ENCODE peak calls at places on chromosomes 4 and X, in ten cellular contexts. F is HuH-7.5; L is iris pigment epithelial cell; Y is right cardiac atrium; V is hepatic stellate cell; N is NAMALWA; C is effector memory CD8-positive, alpha-beta T cell; X is Caco-2; E is endothelial cell; U is T-helper 2 cell. R is an unnamed sample.

GRCh38 chrX:24506082-24506481 is 41.0 kb downstream of the PDK3 start:
- DNase-seq in F (no peak), L (peak), Y (no peak), V (no peak), N (no peak), C (no peak), X (peak), E (no peak), U (no peak), R (no peak)

GRCh38 chrX:135087867-135088266 is 32.5 kb downstream of the ETDB start:
- DNase-seq in F (no peak), L (no peak), Y (no peak), V (no peak), N (no peak), C (no peak), X (no peak), E (no peak), U (no peak), R (no peak)

GRCh38 chr4:114890773-114891172 is 222.6 kb downstream of the NDST4 start:
- DNase-seq in F (no peak), L (peak), Y (no peak), V (no peak), N (no peak), C (no peak), X (no peak), E (no peak), U (no peak), R (no peak)

GRCh38 chrX:148492057-148492456 is 8.4 kb upstream of the AFF2 start:
- DNase-seq in F (no peak), L (no peak), Y (no peak), V (no peak), N (no peak), C (no peak), X (no peak), E (no peak), U (no peak), R (no peak)

GRCh38 chrX:22666441-22666840 is 333.3 kb upstream of the DDX53 start:
- DNase-seq in F (no peak), L (peak), Y (peak), V (no peak), N (peak), C (no peak), X (no peak), E (peak), U (no peak), R (no peak)

GRCh38 chrX:11367609-11368430 is 74.6 kb downstream of the AMELX start:
- DNase-seq in F (no peak), L (peak), Y (no peak), V (no peak), N (no peak), C (no peak), X (no peak), E (peak), U (no peak), R (peak)

GRCh38 chr4:77449162-77449561 is 156.5 kb upstream of the CXCL13 start:
- DNase-seq in F (no peak), L (no peak), Y (no peak), V (no peak), N (no peak), C (no peak), X (no peak), E (no peak), U (no peak), R (no peak)

GRCh38 chr4:153345011-153345981 is 808 bp downstream of the MND1 start:
- DNase-seq in F (peak), L (peak), Y (peak), V (peak), N (peak), C (peak), X (peak), E (peak), U (peak), R (no peak)

GRCh38 chrX:46922601-46923000 is 10.4 kb downstream of the JADE3 start:
- DNase-seq in F (no peak), L (no peak), Y (no peak), V (no peak), N (no peak), C (no peak), X (no peak), E (no peak), U (no peak), R (no peak)

GRCh38 chr4:159142985-159143384 is 40.1 kb downstream of the RAPGEF2 start:
- DNase-seq in F (no peak), L (no peak), Y (no peak), V (no peak), N (no peak), C (no peak), X (no peak), E (no peak), U (no peak), R (no peak)

GRCh38 chr4:56786955-56787354 is 34.5 kb downstream of the SPINK2 start:
- DNase-seq in F (no peak), L (peak), Y (peak), V (peak), N (no peak), C (no peak), X (peak), E (peak), U (no peak), R (no peak)

GRCh38 chrX:50814701-50815476 is 895 bp upstream of the SHROOM4 start:
- DNase-seq in F (no peak), L (peak), Y (peak), V (no peak), N (no peak), C (no peak), X (no peak), E (no peak), U (no peak), R (no peak)

GRCh38 chr4:27121830-27122229 is 261.2 kb downstream of the STIM2 start:
- DNase-seq in F (no peak), L (no peak), Y (no peak), V (no peak), N (no peak), C (no peak), X (no peak), E (no peak), U (no peak), R (no peak)

GRCh38 chr4:61489927-61490326 is 289.8 kb downstream of the ADGRL3 start:
- DNase-seq in F (no peak), L (no peak), Y (no peak), V (no peak), N (no peak), C (no peak), X (no peak), E (no peak), U (no peak), R (no peak)

GRCh38 chrX:43940811-43941210 is 32.4 kb downstream of the NDP start:
- DNase-seq in F (no peak), L (peak), Y (no peak), V (no peak), N (no peak), C (no peak), X (no peak), E (no peak), U (no peak), R (no peak)

GRCh38 chrX:95728446-95728845 is 956.2 kb upstream of the DIAPH2 start:
- DNase-seq in F (no peak), L (no peak), Y (no peak), V (no peak), N (no peak), C (no peak), X (no peak), E (no peak), U (no peak), R (no peak)

GRCh38 chr4:172168888-172169287 is 355.7 kb downstream of the GALNTL6 start:
- DNase-seq in F (no peak), L (no peak), Y (no peak), V (peak), N (no peak), C (no peak), X (no peak), E (no peak), U (no peak), R (no peak)

GRCh38 chr4:73707918-73708577 is 32.3 kb upstream of the CXCL8 start:
- DNase-seq in F (no peak), L (peak), Y (peak), V (no peak), N (no peak), C (no peak), X (no peak), E (no peak), U (no peak), R (no peak)

GRCh38 chr4:55396305-55397023 is 707 bp downstream of the TMEM165 start:
- DNase-seq in F (peak), L (no peak), Y (peak), V (no peak), N (peak), C (peak), X (peak), E (peak), U (peak), R (no peak)

GRCh38 chr4:100189820-100190642 is at the start of gene DDIT4L:
- DNase-seq in F (no peak), L (peak), Y (peak), V (peak), N (no peak), C (no peak), X (peak), E (peak), U (no peak), R (no peak)

GRCh38 chrX:2499507-2499906 is 1.3 kb downstream of the DHRSX start:
- DNase-seq in F (no peak), L (no peak), Y (no peak), V (no peak), N (no peak), C (no peak), X (no peak), E (no peak), U (no peak), R (no peak)

GRCh38 chr4:105951198-105951597 is 55.9 kb downstream of the NPNT start:
- DNase-seq in F (no peak), L (peak), Y (no peak), V (peak), N (no peak), C (no peak), X (no peak), E (no peak), U (no peak), R (no peak)

GRCh38 chrX:71542825-71543224 is 9.9 kb downstream of the OGT start:
- DNase-seq in F (no peak), L (no peak), Y (no peak), V (no peak), N (no peak), C (no peak), X (no peak), E (no peak), U (no peak), R (no peak)